ENCODE peak calls at places on chromosomes 12 and 14, in eight cellular contexts. A is AG09319; L is T-helper 1 cell; W is Daoy; O is BE2C; P is iris pigment epithelial cell; N is caudate nucleus; Q is activated CD8-positive, alpha-beta T cell treated with anti-CD3 and anti-CD28 coated beads, Interleukin-2, amount 10 ng/mL, durations not matched to agents 7 days and 5 days. D is an unnamed sample.

GRCh38 chr14:80055226-80055625 is 156.1 kb downstream of the DIO2 start:
- DNase-seq in Q (no peak), P (peak), O (no peak), A (no peak), L (no peak), W (no peak), N (no peak), D (peak)

GRCh38 chr12:188910-189621 is 24.9 kb downstream of the SLC6A12 start:
- DNase-seq in O (peak), Q (peak), N (peak), W (peak), P (peak), A (no peak), L (no peak), D (peak)

GRCh38 chr12:124713041-124713435 is 145.6 kb upstream of the NCOR2 start:
- DNase-seq in P (no peak), Q (no peak), N (no peak), A (no peak), O (no peak), W (no peak), L (no peak), D (no peak)

GRCh38 chr12:50195832-50196231 is 28.7 kb upstream of the CERS5 start:
- DNase-seq in N (no peak), A (no peak), O (no peak), W (no peak), L (no peak), P (no peak), Q (no peak), D (no peak)

GRCh38 chr12:76236640-76237039 is 111.6 kb downstream of the BBS10 start:
- DNase-seq in W (peak), P (peak), L (no peak), N (no peak), O (no peak), Q (no peak), A (no peak), D (no peak)

GRCh38 chr12:111360325-111360930 is 8.5 kb downstream of the PHETA1 start:
- DNase-seq in A (no peak), P (no peak), L (no peak), N (no peak), Q (no peak), O (no peak), W (no peak), D (no peak)

GRCh38 chr14:106308839-106309389 is 782.5 kb downstream of the TMEM121 start:
- DNase-seq in W (peak), N (no peak), P (peak), Q (peak), A (no peak), L (peak), O (peak), D (peak)

GRCh38 chr12:90897316-90897715 is 57.7 kb downstream of the CCER1 start:
- DNase-seq in O (no peak), Q (no peak), N (no peak), A (no peak), W (no peak), L (no peak), P (no peak), D (no peak)

GRCh38 chr14:51855234-51855633 is 5.2 kb upstream of the GNG2 start:
- DNase-seq in Q (no peak), A (no peak), L (no peak), O (no peak), W (no peak), P (peak), N (no peak), D (peak)

GRCh38 chr12:111022386-111022785 is 102.0 kb upstream of the MYL2 start:
- DNase-seq in P (no peak), O (no peak), A (no peak), L (no peak), W (no peak), N (no peak), Q (no peak), D (no peak)

GRCh38 chr14:30673071-30673470 is 51.0 kb downstream of the SCFD1 start:
- DNase-seq in Q (no peak), O (no peak), P (peak), N (no peak), L (no peak), W (no peak), A (no peak), D (no peak)

GRCh38 chr12:131871677-131872076 is 22.7 kb upstream of the ULK1 start:
- DNase-seq in Q (no peak), W (no peak), L (no peak), N (no peak), P (no peak), A (no peak), O (no peak), D (no peak)

GRCh38 chr14:73757381-73757780 is 43.2 kb upstream of the PNMA1 start:
- DNase-seq in Q (no peak), L (no peak), O (no peak), W (no peak), N (no peak), A (no peak), P (no peak), D (no peak)

GRCh38 chr12:123720141-123720814 is 8.1 kb downstream of the ATP6V0A2 start:
- DNase-seq in L (no peak), P (no peak), N (no peak), Q (no peak), A (no peak), O (no peak), W (no peak), D (no peak)

GRCh38 chr12:25278274-25278673 is 27.5 kb upstream of the KRAS start:
- DNase-seq in O (no peak), L (no peak), P (no peak), N (no peak), Q (no peak), W (no peak), A (no peak), D (no peak)

GRCh38 chr12:51683763-51684357 is 92.8 kb downstream of the SCN8A start:
- DNase-seq in O (no peak), P (peak), W (peak), N (no peak), A (peak), Q (no peak), L (no peak), D (peak)

GRCh38 chr14:75277000-75277795 is 1.4 kb upstream of the FOS start:
- DNase-seq in N (peak), W (peak), A (peak), Q (peak), L (peak), O (peak), P (peak), D (peak)

GRCh38 chr14:61285364-61285763 is 4.2 kb upstream of the TMEM30B start:
- DNase-seq in P (no peak), W (no peak), A (no peak), N (no peak), Q (no peak), L (no peak), O (no peak), D (no peak)

GRCh38 chr14:85528882-85529585 is 910 bp upstream of the FLRT2 start:
- DNase-seq in Q (no peak), A (no peak), O (no peak), L (no peak), W (peak), P (peak), N (peak), D (peak)

GRCh38 chr14:68468437-68469207 is 324.2 kb downstream of the ZFP36L1 start:
- DNase-seq in L (no peak), O (no peak), P (peak), A (no peak), Q (peak), N (no peak), W (peak), D (peak)

GRCh38 chr12:105992849-105993740 is 145.7 kb downstream of the NUAK1 start:
- DNase-seq in L (no peak), Q (no peak), A (no peak), W (peak), O (no peak), P (peak), N (no peak), D (peak)

GRCh38 chr12:72077111-72077820 is 138.6 kb downstream of the TPH2 start:
- DNase-seq in N (no peak), O (no peak), A (no peak), Q (no peak), L (no peak), W (no peak), P (no peak), D (no peak)

GRCh38 chr14:20262642-20263128 is 23.6 kb downstream of the OR11H4 start:
- DNase-seq in P (peak), Q (no peak), L (no peak), N (no peak), O (peak), A (no peak), W (peak), D (peak)

GRCh38 chr12:127455347-127456265 is 811.4 kb upstream of the TMEM132C start:
- DNase-seq in P (no peak), N (no peak), W (no peak), O (no peak), Q (no peak), L (no peak), A (no peak), D (peak)

GRCh38 chr14:80428171-80428570 is 216.9 kb upstream of the DIO2 start:
- DNase-seq in L (no peak), O (no peak), N (no peak), W (no peak), A (no peak), P (peak), Q (no peak), D (peak)

GRCh38 chr12:92065664-92066063 is 80.0 kb downstream of the BTG1 start:
- DNase-seq in L (no peak), A (no peak), O (no peak), W (no peak), Q (no peak), P (no peak), N (no peak), D (no peak)

GRCh38 chr14:75390183-75390582 is 37.6 kb upstream of the JDP2 start:
- DNase-seq in N (no peak), P (no peak), Q (no peak), W (no peak), O (no peak), A (no peak), L (no peak), D (no peak)

GRCh38 chr12:31230004-31230403 is 95.9 kb downstream of the SINHCAF start:
- DNase-seq in N (no peak), L (no peak), A (no peak), Q (no peak), O (no peak), P (no peak), W (no peak), D (no peak)

GRCh38 chr12:9925746-9926393 is 6.3 kb downstream of the CLEC2A start:
- DNase-seq in W (peak), Q (peak), P (peak), L (no peak), N (peak), O (no peak), A (no peak), D (peak)

GRCh38 chr14:59098377-59098776 is 90.1 kb upstream of the DAAM1 start:
- DNase-seq in A (peak), P (peak), N (no peak), Q (no peak), L (no peak), O (no peak), W (peak), D (peak)

GRCh38 chr12:28415755-28416154 is 225.5 kb downstream of the CCDC91 start:
- DNase-seq in W (peak), L (no peak), N (no peak), P (peak), O (no peak), Q (no peak), A (peak), D (peak)

GRCh38 chr14:96297000-96297399 is 41.0 kb downstream of the BDKRB1 start:
- DNase-seq in P (peak), N (no peak), Q (no peak), O (no peak), L (no peak), A (no peak), W (no peak), D (peak)

GRCh38 chr12:83796527-83796926 is 1109.8 kb downstream of the TMTC2 start:
- DNase-seq in N (no peak), Q (no peak), O (no peak), L (no peak), W (no peak), P (no peak), A (no peak), D (peak)

GRCh38 chr12:102501773-102502172 is 21.4 kb upstream of the IGF1 start:
- DNase-seq in N (no peak), A (no peak), W (no peak), L (no peak), O (no peak), P (no peak), Q (no peak), D (peak)

GRCh38 chr14:81164167-81164774 is 56.5 kb downstream of the GTF2A1 start:
- DNase-seq in O (peak), P (peak), W (peak), N (peak), Q (peak), A (peak), L (no peak), D (peak)

GRCh38 chr12:26830783-26831601 is 2.0 kb downstream of the ITPR2 start:
- DNase-seq in A (no peak), O (no peak), Q (no peak), P (no peak), N (no peak), W (no peak), L (no peak), D (no peak)

GRCh38 chr12:46549527-46550265 is 177.1 kb upstream of the SLC38A2 start:
- DNase-seq in W (peak), Q (peak), L (no peak), N (no peak), P (peak), O (no peak), A (peak), D (peak)